ENCODE peak calls at places on chromosomes 5 and 9, in seven cellular contexts. One of them, this sample, is unnamed.

GRCh38 chr5:73081093-73081492 is 39.3 kb upstream of the TMEM171 start:
- DNase-seq in psoas muscle: no peak
- DNase-seq in mucosa of descending colon: no peak
- DNase-seq in cardiac muscle cell: no peak
- DNase-seq in fibroblast of mammary gland: no peak
- DNase-seq in GM23248: no peak
- DNase-seq in fibroblast of the aortic adventitia: no peak
- DNase-seq in this sample: no peak

GRCh38 chr9:89531766-89532165 is 33.9 kb upstream of the SEMA4D start:
- DNase-seq in psoas muscle: no peak
- DNase-seq in mucosa of descending colon: no peak
- DNase-seq in cardiac muscle cell: no peak
- DNase-seq in fibroblast of mammary gland: no peak
- DNase-seq in GM23248: no peak
- DNase-seq in fibroblast of the aortic adventitia: no peak
- DNase-seq in this sample: no peak

GRCh38 chr5:139494256-139494655 is 11.7 kb upstream of the STING1 start:
- DNase-seq in psoas muscle: no peak
- DNase-seq in mucosa of descending colon: no peak
- DNase-seq in cardiac muscle cell: no peak
- DNase-seq in fibroblast of mammary gland: peak; percentile 40
- DNase-seq in GM23248: peak; percentile 37
- DNase-seq in fibroblast of the aortic adventitia: peak; percentile 35
- DNase-seq in this sample: no peak

GRCh38 chr9:131675437-131676022 is 64.3 kb downstream of the RAPGEF1 start:
- DNase-seq in psoas muscle: no peak
- DNase-seq in mucosa of descending colon: no peak
- DNase-seq in cardiac muscle cell: no peak
- DNase-seq in fibroblast of mammary gland: no peak
- DNase-seq in GM23248: no peak
- DNase-seq in fibroblast of the aortic adventitia: no peak
- DNase-seq in this sample: no peak

GRCh38 chr9:136947955-136948510 is 3.0 kb downstream of the C8G start:
- DNase-seq in psoas muscle: peak; percentile 59
- DNase-seq in mucosa of descending colon: peak; percentile 78
- DNase-seq in cardiac muscle cell: peak; percentile 44
- DNase-seq in fibroblast of mammary gland: peak; percentile 30
- DNase-seq in GM23248: peak; percentile 75
- DNase-seq in fibroblast of the aortic adventitia: peak; percentile 76
- DNase-seq in this sample: no peak

GRCh38 chr9:7777776-7778175 is 21.8 kb downstream of the DMAC1 start:
- DNase-seq in psoas muscle: no peak
- DNase-seq in mucosa of descending colon: no peak
- DNase-seq in cardiac muscle cell: no peak
- DNase-seq in fibroblast of mammary gland: peak; percentile 29
- DNase-seq in GM23248: no peak
- DNase-seq in fibroblast of the aortic adventitia: no peak
- DNase-seq in this sample: no peak

GRCh38 chr5:72137826-72138409 is 30.6 kb downstream of the MAP1B start:
- DNase-seq in psoas muscle: no peak
- DNase-seq in mucosa of descending colon: no peak
- DNase-seq in cardiac muscle cell: no peak
- DNase-seq in fibroblast of mammary gland: no peak
- DNase-seq in GM23248: peak; percentile 51
- DNase-seq in fibroblast of the aortic adventitia: peak; percentile 36
- DNase-seq in this sample: no peak

GRCh38 chr9:94005272-94005901 is 50.2 kb upstream of the BARX1 start:
- DNase-seq in psoas muscle: no peak
- DNase-seq in mucosa of descending colon: no peak
- DNase-seq in cardiac muscle cell: peak; percentile 69
- DNase-seq in fibroblast of mammary gland: peak; percentile 78
- DNase-seq in GM23248: peak; percentile 32
- DNase-seq in fibroblast of the aortic adventitia: peak; percentile 30
- DNase-seq in this sample: peak; percentile 16

GRCh38 chr9:93121316-93122241 is 12.5 kb downstream of the NINJ1 start:
- DNase-seq in psoas muscle: no peak
- DNase-seq in mucosa of descending colon: peak; percentile 21
- DNase-seq in cardiac muscle cell: no peak
- DNase-seq in fibroblast of mammary gland: no peak
- DNase-seq in GM23248: no peak
- DNase-seq in fibroblast of the aortic adventitia: no peak
- DNase-seq in this sample: no peak

GRCh38 chr9:40884072-40884901 is 244.2 kb downstream of the FOXD4L6 start:
- DNase-seq in psoas muscle: no peak
- DNase-seq in mucosa of descending colon: peak; percentile 24
- DNase-seq in cardiac muscle cell: no peak
- DNase-seq in fibroblast of mammary gland: no peak
- DNase-seq in GM23248: no peak
- DNase-seq in fibroblast of the aortic adventitia: no peak
- DNase-seq in this sample: no peak

GRCh38 chr5:39618391-39618790 is 193.6 kb upstream of the DAB2 start:
- DNase-seq in psoas muscle: no peak
- DNase-seq in mucosa of descending colon: no peak
- DNase-seq in cardiac muscle cell: no peak
- DNase-seq in fibroblast of mammary gland: no peak
- DNase-seq in GM23248: no peak
- DNase-seq in fibroblast of the aortic adventitia: no peak
- DNase-seq in this sample: no peak

GRCh38 chr9:137945581-137945980 is 68.0 kb downstream of the CACNA1B start:
- DNase-seq in psoas muscle: no peak
- DNase-seq in mucosa of descending colon: no peak
- DNase-seq in cardiac muscle cell: no peak
- DNase-seq in fibroblast of mammary gland: peak; percentile 15
- DNase-seq in GM23248: no peak
- DNase-seq in fibroblast of the aortic adventitia: no peak
- DNase-seq in this sample: no peak

GRCh38 chr9:88660611-88661010 is 125.6 kb downstream of the NXNL2 start:
- DNase-seq in psoas muscle: no peak
- DNase-seq in mucosa of descending colon: no peak
- DNase-seq in cardiac muscle cell: peak; percentile 62
- DNase-seq in fibroblast of mammary gland: peak; percentile 61
- DNase-seq in GM23248: peak; percentile 59
- DNase-seq in fibroblast of the aortic adventitia: peak; percentile 53
- DNase-seq in this sample: no peak

GRCh38 chr9:81116340-81117207 is 572.8 kb downstream of the TLE1 start:
- DNase-seq in psoas muscle: no peak
- DNase-seq in mucosa of descending colon: no peak
- DNase-seq in cardiac muscle cell: no peak
- DNase-seq in fibroblast of mammary gland: no peak
- DNase-seq in GM23248: no peak
- DNase-seq in fibroblast of the aortic adventitia: no peak
- DNase-seq in this sample: no peak

GRCh38 chr9:93871286-93871685 is 83.9 kb downstream of the BARX1 start:
- DNase-seq in psoas muscle: no peak
- DNase-seq in mucosa of descending colon: no peak
- DNase-seq in cardiac muscle cell: no peak
- DNase-seq in fibroblast of mammary gland: no peak
- DNase-seq in GM23248: no peak
- DNase-seq in fibroblast of the aortic adventitia: no peak
- DNase-seq in this sample: no peak

GRCh38 chr9:109315889-109316640 is 4.8 kb downstream of the EPB41L4B start:
- DNase-seq in psoas muscle: peak; percentile 80
- DNase-seq in mucosa of descending colon: peak; percentile 81
- DNase-seq in cardiac muscle cell: peak; percentile 53
- DNase-seq in fibroblast of mammary gland: peak; percentile 75
- DNase-seq in GM23248: peak; percentile 99
- DNase-seq in fibroblast of the aortic adventitia: peak; percentile 80
- DNase-seq in this sample: peak; percentile 80

GRCh38 chr5:126450895-126451294 is 27.7 kb downstream of the GRAMD2B start:
- DNase-seq in psoas muscle: no peak
- DNase-seq in mucosa of descending colon: no peak
- DNase-seq in cardiac muscle cell: no peak
- DNase-seq in fibroblast of mammary gland: no peak
- DNase-seq in GM23248: no peak
- DNase-seq in fibroblast of the aortic adventitia: no peak
- DNase-seq in this sample: no peak

GRCh38 chr5:126448720-126449119 is 25.5 kb downstream of the GRAMD2B start:
- DNase-seq in psoas muscle: no peak
- DNase-seq in mucosa of descending colon: no peak
- DNase-seq in cardiac muscle cell: no peak
- DNase-seq in fibroblast of mammary gland: no peak
- DNase-seq in GM23248: no peak
- DNase-seq in fibroblast of the aortic adventitia: no peak
- DNase-seq in this sample: no peak

GRCh38 chr5:126452477-126452876 is 29.3 kb downstream of the GRAMD2B start:
- DNase-seq in psoas muscle: no peak
- DNase-seq in mucosa of descending colon: no peak
- DNase-seq in cardiac muscle cell: no peak
- DNase-seq in fibroblast of mammary gland: no peak
- DNase-seq in GM23248: peak; percentile 44
- DNase-seq in fibroblast of the aortic adventitia: no peak
- DNase-seq in this sample: no peak

GRCh38 chr5:126450388-126450787 is 27.2 kb downstream of the GRAMD2B start:
- DNase-seq in psoas muscle: no peak
- DNase-seq in mucosa of descending colon: no peak
- DNase-seq in cardiac muscle cell: no peak
- DNase-seq in fibroblast of mammary gland: no peak
- DNase-seq in GM23248: no peak
- DNase-seq in fibroblast of the aortic adventitia: no peak
- DNase-seq in this sample: no peak

DNA sequence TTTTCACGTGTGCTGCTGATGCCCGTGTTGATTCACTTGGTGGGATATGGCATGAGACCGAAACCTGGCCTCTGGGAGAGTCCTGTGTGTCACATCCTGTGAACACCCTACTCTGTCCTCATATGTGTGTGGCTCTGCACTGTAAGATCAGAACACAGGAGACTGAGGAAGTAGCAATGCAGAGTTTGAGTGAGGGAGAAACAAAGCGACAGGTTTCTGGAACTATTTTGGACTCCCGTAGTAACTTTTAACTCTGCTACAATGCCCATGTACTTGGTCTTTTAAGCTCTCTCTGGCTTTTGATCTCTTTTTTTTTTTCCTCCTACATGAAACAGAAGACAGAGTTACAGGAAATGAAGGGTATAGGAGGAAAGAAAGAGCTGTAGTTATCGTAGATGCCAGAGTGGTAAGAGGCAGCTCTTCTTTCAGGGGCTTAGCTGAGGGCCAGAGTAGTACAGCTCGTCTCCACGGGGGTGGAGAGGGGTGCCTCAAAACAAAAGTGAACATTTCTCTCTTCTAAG is 26.6 kb downstream of the GRAMD2B start:
- DNase-seq in psoas muscle: no peak
- DNase-seq in mucosa of descending colon: no peak
- DNase-seq in cardiac muscle cell: peak; percentile 40
- DNase-seq in fibroblast of mammary gland: peak; percentile 79
- DNase-seq in GM23248: peak; percentile 88
- DNase-seq in fibroblast of the aortic adventitia: peak; percentile 37
- DNase-seq in this sample: peak; percentile 67
- H3K4me3 ChIP-seq in psoas muscle: no peak overlapping the region
- H3K4me3 ChIP-seq in mucosa of descending colon: no peak overlapping the region
- H3K4me3 ChIP-seq in cardiac muscle cell: no peak overlapping the region
- H3K4me3 ChIP-seq in fibroblast of mammary gland: no peak overlapping the region
- H3K4me3 ChIP-seq in GM23248: peak overlapping the region; percentile 14
- H3K4me3 ChIP-seq in fibroblast of the aortic adventitia: no peak overlapping the region
- H3K4me3 ChIP-seq in this sample: no peak overlapping the region

GRCh38 chr5:113202904-113203716 is 226.5 kb downstream of the DCP2 start:
- DNase-seq in psoas muscle: peak; percentile 53
- DNase-seq in mucosa of descending colon: no peak
- DNase-seq in cardiac muscle cell: peak; percentile 84
- DNase-seq in fibroblast of mammary gland: peak; percentile 22
- DNase-seq in GM23248: peak; percentile 46
- DNase-seq in fibroblast of the aortic adventitia: no peak
- DNase-seq in this sample: peak; percentile 77

GRCh38 chr5:113205323-113205722 is 228.7 kb downstream of the DCP2 start:
- DNase-seq in psoas muscle: no peak
- DNase-seq in mucosa of descending colon: no peak
- DNase-seq in cardiac muscle cell: peak; percentile 39
- DNase-seq in fibroblast of mammary gland: no peak
- DNase-seq in GM23248: no peak
- DNase-seq in fibroblast of the aortic adventitia: no peak
- DNase-seq in this sample: no peak

GRCh38 chr5:113204525-113205161 is 228.0 kb downstream of the DCP2 start:
- DNase-seq in psoas muscle: peak; percentile 66
- DNase-seq in mucosa of descending colon: no peak
- DNase-seq in cardiac muscle cell: peak; percentile 85
- DNase-seq in fibroblast of mammary gland: peak; percentile 68
- DNase-seq in GM23248: peak; percentile 76
- DNase-seq in fibroblast of the aortic adventitia: peak; percentile 71
- DNase-seq in this sample: peak; percentile 49

GRCh38 chr5:113199122-113199905 is 222.7 kb downstream of the DCP2 start:
- DNase-seq in psoas muscle: no peak
- DNase-seq in mucosa of descending colon: no peak
- DNase-seq in cardiac muscle cell: peak; percentile 75
- DNase-seq in fibroblast of mammary gland: peak; percentile 78
- DNase-seq in GM23248: peak; percentile 69
- DNase-seq in fibroblast of the aortic adventitia: peak; percentile 79
- DNase-seq in this sample: peak; percentile 71

DNA sequence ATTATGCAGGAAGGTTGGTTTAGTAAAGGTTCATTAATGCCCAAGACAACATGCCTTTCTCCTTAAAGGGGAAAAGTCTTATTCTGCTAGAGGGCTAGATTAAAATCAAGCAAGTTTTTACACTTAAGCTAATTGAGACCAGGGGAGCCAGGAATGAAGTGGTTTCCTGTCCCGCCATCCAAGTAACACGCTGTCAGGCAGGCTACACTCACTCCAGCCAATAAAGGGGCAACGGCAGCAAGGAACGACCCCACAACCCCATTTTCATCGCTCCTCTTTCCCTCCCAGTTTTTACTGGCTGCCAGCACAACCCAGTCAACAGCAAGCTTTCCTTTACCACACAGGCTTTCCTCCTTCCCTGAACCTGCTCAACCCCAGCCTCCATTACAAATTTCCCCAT is 225.1 kb downstream of the DCP2 start:
- DNase-seq in psoas muscle: no peak
- DNase-seq in mucosa of descending colon: no peak
- DNase-seq in cardiac muscle cell: peak; percentile 15
- DNase-seq in fibroblast of mammary gland: no peak
- DNase-seq in GM23248: no peak
- DNase-seq in fibroblast of the aortic adventitia: no peak
- DNase-seq in this sample: peak; percentile 14
- H3K4me3 ChIP-seq in psoas muscle: peak overlapping the region; percentile 31
- H3K4me3 ChIP-seq in mucosa of descending colon: no peak overlapping the region
- H3K4me3 ChIP-seq in cardiac muscle cell: peak overlapping the region; percentile 27
- H3K4me3 ChIP-seq in fibroblast of mammary gland: no peak overlapping the region
- H3K4me3 ChIP-seq in GM23248: no peak overlapping the region
- H3K4me3 ChIP-seq in fibroblast of the aortic adventitia: no peak overlapping the region
- H3K4me3 ChIP-seq in this sample: no peak overlapping the region

DNA sequence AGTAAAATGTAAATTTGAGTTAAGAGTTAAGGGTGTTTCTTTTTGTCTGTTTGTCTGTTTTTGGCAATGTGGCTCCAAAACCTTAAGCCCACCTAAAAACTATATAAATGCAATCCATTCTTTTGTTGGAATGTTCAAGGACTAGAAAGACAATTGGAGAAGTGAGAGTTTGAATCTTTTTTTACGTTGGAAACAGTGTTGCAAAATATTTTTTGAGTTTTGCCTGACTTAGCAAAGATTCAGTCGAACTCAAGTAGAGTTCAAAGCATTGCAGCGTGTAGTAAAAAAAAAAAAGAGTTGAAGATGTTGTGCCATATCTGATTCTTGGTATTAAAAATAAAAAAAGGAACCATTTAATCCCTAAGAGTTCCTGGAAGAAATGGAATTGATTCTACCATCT is 915 bp downstream of the SYK start:
- DNase-seq in psoas muscle: no peak
- DNase-seq in mucosa of descending colon: no peak
- DNase-seq in cardiac muscle cell: no peak
- DNase-seq in fibroblast of mammary gland: no peak
- DNase-seq in GM23248: no peak
- DNase-seq in fibroblast of the aortic adventitia: no peak
- DNase-seq in this sample: no peak
- H3K4me3 ChIP-seq in psoas muscle: peak overlapping the region; percentile 57
- H3K4me3 ChIP-seq in mucosa of descending colon: no peak overlapping the region
- H3K4me3 ChIP-seq in cardiac muscle cell: no peak overlapping the region
- H3K4me3 ChIP-seq in fibroblast of mammary gland: no peak overlapping the region
- H3K4me3 ChIP-seq in GM23248: no peak overlapping the region
- H3K4me3 ChIP-seq in fibroblast of the aortic adventitia: no peak overlapping the region
- H3K4me3 ChIP-seq in this sample: no peak overlapping the region

GRCh38 chr5:74935752-74936091 is 69.5 kb upstream of the FAM169A start:
- DNase-seq in psoas muscle: no peak
- DNase-seq in mucosa of descending colon: no peak
- DNase-seq in cardiac muscle cell: no peak
- DNase-seq in fibroblast of mammary gland: no peak
- DNase-seq in GM23248: no peak
- DNase-seq in fibroblast of the aortic adventitia: no peak
- DNase-seq in this sample: no peak
- H3K4me3 ChIP-seq in psoas muscle: no peak overlapping the region
- H3K4me3 ChIP-seq in mucosa of descending colon: no peak overlapping the region
- H3K4me3 ChIP-seq in cardiac muscle cell: no peak overlapping the region
- H3K4me3 ChIP-seq in fibroblast of mammary gland: no peak overlapping the region
- H3K4me3 ChIP-seq in GM23248: no peak overlapping the region
- H3K4me3 ChIP-seq in fibroblast of the aortic adventitia: no peak overlapping the region
- H3K4me3 ChIP-seq in this sample: no peak overlapping the region

This sample was measured in astrocyte.